ENCODE peak calls at places on chromosome 5, in seven cellular contexts. One of them, this sample, is unnamed.

GRCh38 chr5:90406466-90406865 is 3.1 kb downstream of the CETN3 start:
- DNase-seq in IMR-90: peak; percentile 10
- DNase-seq in ovary: no peak
- DNase-seq in H9: no peak
- DNase-seq in RWPE1: no peak
- DNase-seq in GM23338: no peak
- DNase-seq in CD8-positive, alpha-beta T cell: no peak
- DNase-seq in this sample: no peak

GRCh38 chr5:132096904-132097303 is 23.3 kb downstream of the CSF2 start:
- DNase-seq in IMR-90: no peak
- DNase-seq in H9: no peak
- DNase-seq in GM23338: no peak
- DNase-seq in CD8-positive, alpha-beta T cell: no peak
- DNase-seq in ovary: no peak
- DNase-seq in RWPE1: no peak
- DNase-seq in this sample: no peak

GRCh38 chr5:134975078-134975715 is 7.5 kb downstream of the CATSPER3 start:
- DNase-seq in CD8-positive, alpha-beta T cell: no peak
- DNase-seq in H9: no peak
- DNase-seq in IMR-90: peak; percentile 47
- DNase-seq in RWPE1: no peak
- DNase-seq in GM23338: no peak
- DNase-seq in ovary: no peak
- DNase-seq in this sample: no peak

GRCh38 chr5:139655727-139656271 is 7.7 kb downstream of the CXXC5 start:
- DNase-seq in H9: no peak
- DNase-seq in RWPE1: no peak
- DNase-seq in CD8-positive, alpha-beta T cell: no peak
- DNase-seq in GM23338: peak; percentile 67
- DNase-seq in IMR-90: peak; percentile 69
- DNase-seq in ovary: no peak
- DNase-seq in this sample: peak; percentile 54

GRCh38 chr5:159504857-159505304 is 174.6 kb upstream of the IL12B start:
- DNase-seq in ovary: peak; percentile 61
- DNase-seq in H9: no peak
- DNase-seq in CD8-positive, alpha-beta T cell: no peak
- DNase-seq in RWPE1: peak; percentile 72
- DNase-seq in IMR-90: peak; percentile 78
- DNase-seq in GM23338: no peak
- DNase-seq in this sample: peak; percentile 18

GRCh38 chr5:97797994-97798451 is 615.0 kb upstream of the RIOK2 start:
- DNase-seq in RWPE1: no peak
- DNase-seq in CD8-positive, alpha-beta T cell: no peak
- DNase-seq in H9: no peak
- DNase-seq in ovary: no peak
- DNase-seq in IMR-90: no peak
- DNase-seq in GM23338: no peak
- DNase-seq in this sample: no peak

GRCh38 chr5:180692426-180692825 is 43.0 kb upstream of the FLT4 start:
- DNase-seq in GM23338: no peak
- DNase-seq in RWPE1: no peak
- DNase-seq in CD8-positive, alpha-beta T cell: no peak
- DNase-seq in ovary: no peak
- DNase-seq in H9: no peak
- DNase-seq in IMR-90: no peak
- DNase-seq in this sample: no peak

GRCh38 chr5:21831145-21831787 is 1021.9 kb downstream of the CDH12 start:
- DNase-seq in GM23338: no peak
- DNase-seq in ovary: no peak
- DNase-seq in IMR-90: no peak
- DNase-seq in H9: no peak
- DNase-seq in RWPE1: no peak
- DNase-seq in CD8-positive, alpha-beta T cell: no peak
- DNase-seq in this sample: no peak

GRCh38 chr5:125005287-125005686 is 258.8 kb upstream of the ZNF608 start:
- DNase-seq in CD8-positive, alpha-beta T cell: no peak
- DNase-seq in IMR-90: no peak
- DNase-seq in GM23338: no peak
- DNase-seq in H9: no peak
- DNase-seq in ovary: no peak
- DNase-seq in RWPE1: no peak
- DNase-seq in this sample: no peak

GRCh38 chr5:95697781-95698681 is 15.2 kb upstream of the SPATA9 start:
- DNase-seq in H9: no peak
- DNase-seq in GM23338: no peak
- DNase-seq in CD8-positive, alpha-beta T cell: no peak
- DNase-seq in RWPE1: no peak
- DNase-seq in ovary: no peak
- DNase-seq in IMR-90: no peak
- DNase-seq in this sample: no peak

GRCh38 chr5:69331528-69332445 is 814 bp downstream of the CCDC125 start:
- DNase-seq in CD8-positive, alpha-beta T cell: no peak
- DNase-seq in H9: no peak
- DNase-seq in ovary: no peak
- DNase-seq in GM23338: peak; percentile 30
- DNase-seq in IMR-90: no peak
- DNase-seq in RWPE1: no peak
- DNase-seq in this sample: no peak

GRCh38 chr5:66848749-66849641 is 252.8 kb downstream of the MAST4 start:
- DNase-seq in CD8-positive, alpha-beta T cell: no peak
- DNase-seq in ovary: no peak
- DNase-seq in GM23338: no peak
- DNase-seq in RWPE1: no peak
- DNase-seq in H9: no peak
- DNase-seq in IMR-90: peak; percentile 79
- DNase-seq in this sample: no peak

GRCh38 chr5:118891252-118891651 is 97.1 kb downstream of the DTWD2 start:
- DNase-seq in H9: no peak
- DNase-seq in RWPE1: no peak
- DNase-seq in GM23338: no peak
- DNase-seq in ovary: no peak
- DNase-seq in CD8-positive, alpha-beta T cell: no peak
- DNase-seq in IMR-90: no peak
- DNase-seq in this sample: no peak

GRCh38 chr5:28770307-28770706 is 1731.9 kb upstream of the CDH9 start:
- DNase-seq in H9: no peak
- DNase-seq in RWPE1: no peak
- DNase-seq in IMR-90: no peak
- DNase-seq in GM23338: no peak
- DNase-seq in ovary: no peak
- DNase-seq in CD8-positive, alpha-beta T cell: no peak
- DNase-seq in this sample: no peak

GRCh38 chr5:28766565-28767158 is 1728.3 kb upstream of the CDH9 start:
- DNase-seq in RWPE1: peak; percentile 25
- DNase-seq in ovary: no peak
- DNase-seq in GM23338: peak; percentile 56
- DNase-seq in H9: no peak
- DNase-seq in IMR-90: peak; percentile 21
- DNase-seq in CD8-positive, alpha-beta T cell: no peak
- DNase-seq in this sample: peak; percentile 25
- TF ChIP-seq CTCF in RWPE1: peak; percentile 55
- TF ChIP-seq CTCF in ovary: no peak
- TF ChIP-seq CTCF in GM23338: peak; percentile 65
- TF ChIP-seq CTCF in H9: peak; percentile 78
- TF ChIP-seq CTCF in IMR-90: peak; percentile 38
- TF ChIP-seq CTCF in CD8-positive, alpha-beta T cell: no peak
- TF ChIP-seq CTCF in this sample: peak; percentile 52

DNA sequence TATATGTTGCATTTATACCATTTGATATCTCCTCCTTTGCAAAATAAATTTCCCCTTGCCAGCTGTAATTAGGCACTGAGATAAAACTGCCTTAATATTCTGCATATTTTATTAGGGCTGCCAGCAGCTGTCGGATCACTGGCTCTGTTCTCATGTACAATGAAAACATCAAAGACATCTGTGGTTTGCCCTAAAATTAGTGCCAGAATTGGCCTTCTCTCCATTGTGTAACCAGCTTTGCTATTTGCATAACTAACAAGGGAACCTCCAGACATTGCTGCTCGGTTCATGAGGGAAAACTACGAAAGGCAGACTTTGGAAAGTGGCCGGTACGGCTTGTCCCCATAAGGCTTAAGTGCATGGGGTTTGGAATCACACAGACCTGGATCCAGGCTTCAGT is 45.5 kb upstream of the KIF2A start:
- DNase-seq in IMR-90: no peak
- DNase-seq in H9: no peak
- DNase-seq in ovary: no peak
- DNase-seq in RWPE1: no peak
- DNase-seq in CD8-positive, alpha-beta T cell: no peak
- DNase-seq in GM23338: no peak
- DNase-seq in this sample: no peak
- TF ChIP-seq CTCF in IMR-90: no peak
- TF ChIP-seq CTCF in H9: no peak
- TF ChIP-seq CTCF in ovary: no peak
- TF ChIP-seq CTCF in RWPE1: no peak
- TF ChIP-seq CTCF in CD8-positive, alpha-beta T cell: no peak
- TF ChIP-seq CTCF in GM23338: no peak
- TF ChIP-seq CTCF in this sample: no peak

GRCh38 chr5:172772112-172772906 is 1.3 kb upstream of the DUSP1 start:
- DNase-seq in IMR-90: peak; percentile 95
- DNase-seq in GM23338: peak; percentile 87
- DNase-seq in H9: peak; percentile 89
- DNase-seq in CD8-positive, alpha-beta T cell: peak; percentile 84
- DNase-seq in ovary: peak; percentile 91
- DNase-seq in RWPE1: peak; percentile 85
- DNase-seq in this sample: peak; percentile 80

GRCh38 chr5:172769598-172770373 is 1.2 kb downstream of the DUSP1 start:
- DNase-seq in RWPE1: peak; percentile 44
- DNase-seq in IMR-90: peak; percentile 51
- DNase-seq in ovary: peak; percentile 73
- DNase-seq in CD8-positive, alpha-beta T cell: peak; percentile 34
- DNase-seq in GM23338: peak; percentile 31
- DNase-seq in H9: no peak
- DNase-seq in this sample: no peak

GRCh38 chr5:172770374-172770674 is 671 bp downstream of the DUSP1 start:
- DNase-seq in IMR-90: no peak
- DNase-seq in GM23338: no peak
- DNase-seq in CD8-positive, alpha-beta T cell: peak; percentile 34
- DNase-seq in ovary: no peak
- DNase-seq in RWPE1: no peak
- DNase-seq in H9: no peak
- DNase-seq in this sample: no peak

GRCh38 chr5:172771439-172772111 is 580 bp upstream of the DUSP1 start:
- DNase-seq in H9: no peak
- DNase-seq in ovary: no peak
- DNase-seq in CD8-positive, alpha-beta T cell: no peak
- DNase-seq in GM23338: no peak
- DNase-seq in IMR-90: no peak
- DNase-seq in RWPE1: peak; percentile 29
- DNase-seq in this sample: no peak

GRCh38 chr5:172770675-172771438 is at the start of gene DUSP1:
- DNase-seq in CD8-positive, alpha-beta T cell: peak; percentile 99
- DNase-seq in GM23338: peak; percentile 97
- DNase-seq in RWPE1: peak; percentile 100
- DNase-seq in H9: peak; percentile 96
- DNase-seq in ovary: peak; percentile 100
- DNase-seq in IMR-90: peak; percentile 98
- DNase-seq in this sample: peak; percentile 99
- TF ChIP-seq CTCF in CD8-positive, alpha-beta T cell: no peak
- TF ChIP-seq CTCF in GM23338: peak; percentile 18
- TF ChIP-seq CTCF in RWPE1: no peak
- TF ChIP-seq CTCF in H9: peak; percentile 59
- TF ChIP-seq CTCF in ovary: peak; percentile 63
- TF ChIP-seq CTCF in IMR-90: no peak
- TF ChIP-seq CTCF in this sample: peak; percentile 37

GRCh38 chr5:1641560-1642166 is 117.9 kb upstream of the LPCAT1 start:
- DNase-seq in RWPE1: peak; percentile 79
- DNase-seq in H9: peak; percentile 89
- DNase-seq in ovary: peak; percentile 81
- DNase-seq in CD8-positive, alpha-beta T cell: peak; percentile 65
- DNase-seq in GM23338: peak; percentile 96
- DNase-seq in IMR-90: peak; percentile 84
- DNase-seq in this sample: peak; percentile 68
- TF ChIP-seq CTCF in RWPE1: peak; percentile 99
- TF ChIP-seq CTCF in H9: peak; percentile 90
- TF ChIP-seq CTCF in ovary: peak; percentile 65
- TF ChIP-seq CTCF in CD8-positive, alpha-beta T cell: peak; percentile 100
- TF ChIP-seq CTCF in GM23338: peak; percentile 96
- TF ChIP-seq CTCF in IMR-90: peak; percentile 99
- TF ChIP-seq CTCF in this sample: peak; percentile 75

GRCh38 chr5:100520348-100520747 is 14.8 kb upstream of the FAM174A start:
- DNase-seq in GM23338: peak; percentile 67
- DNase-seq in RWPE1: no peak
- DNase-seq in H9: peak; percentile 70
- DNase-seq in IMR-90: no peak
- DNase-seq in CD8-positive, alpha-beta T cell: no peak
- DNase-seq in ovary: no peak
- DNase-seq in this sample: no peak
- TF ChIP-seq CTCF in GM23338: peak; percentile 73
- TF ChIP-seq CTCF in RWPE1: no peak
- TF ChIP-seq CTCF in H9: peak; percentile 73
- TF ChIP-seq CTCF in IMR-90: no peak
- TF ChIP-seq CTCF in CD8-positive, alpha-beta T cell: no peak
- TF ChIP-seq CTCF in ovary: no peak
- TF ChIP-seq CTCF in this sample: no peak

GRCh38 chr5:175692996-175693700 is 35.3 kb downstream of the HRH2 start:
- DNase-seq in GM23338: no peak
- DNase-seq in H9: no peak
- DNase-seq in IMR-90: no peak
- DNase-seq in RWPE1: no peak
- DNase-seq in CD8-positive, alpha-beta T cell: no peak
- DNase-seq in ovary: no peak
- DNase-seq in this sample: no peak
- TF ChIP-seq CTCF in GM23338: no peak
- TF ChIP-seq CTCF in H9: no peak
- TF ChIP-seq CTCF in IMR-90: no peak
- TF ChIP-seq CTCF in RWPE1: no peak
- TF ChIP-seq CTCF in CD8-positive, alpha-beta T cell: no peak
- TF ChIP-seq CTCF in ovary: no peak
- TF ChIP-seq CTCF in this sample: no peak

DNA sequence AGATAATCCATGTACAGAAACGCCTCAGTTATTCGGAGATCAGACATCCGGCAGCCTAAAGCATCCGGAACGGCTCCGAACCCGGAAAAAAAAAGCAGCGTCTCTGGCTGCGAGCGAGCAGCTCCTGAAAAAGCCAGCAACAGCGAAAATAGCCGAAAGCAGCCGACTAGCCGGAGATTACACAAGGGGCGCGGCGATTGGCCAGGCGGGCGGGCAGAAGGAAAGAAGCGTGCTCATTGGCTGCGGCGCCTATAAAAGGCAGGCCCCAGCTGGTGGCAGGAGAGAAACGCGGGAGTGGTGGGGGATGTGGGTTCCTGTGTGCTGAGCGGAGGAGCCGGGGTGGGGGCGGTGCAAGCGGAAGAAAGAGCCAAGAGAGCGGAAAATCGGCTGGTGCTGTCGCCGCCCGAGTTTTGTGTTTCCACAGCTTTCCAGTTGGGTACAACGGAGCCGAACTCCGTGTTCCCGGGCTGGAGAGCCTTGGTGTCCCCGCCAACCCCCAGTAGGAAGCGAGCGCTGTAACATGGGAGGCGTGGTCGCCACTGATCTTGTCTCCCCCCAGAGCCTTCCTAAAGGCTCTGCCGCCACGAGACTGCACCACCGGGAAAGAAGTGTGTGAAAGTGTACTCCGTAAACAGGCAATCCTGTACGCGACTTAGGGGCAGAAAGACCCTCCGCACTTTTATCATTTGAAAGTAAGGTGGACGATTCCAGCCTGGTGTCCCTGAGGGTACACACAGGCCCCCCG is at the start of gene ARL15:
- DNase-seq in H9: peak; percentile 97
- DNase-seq in IMR-90: peak; percentile 96
- DNase-seq in ovary: peak; percentile 98
- DNase-seq in CD8-positive, alpha-beta T cell: peak; percentile 98
- DNase-seq in RWPE1: peak; percentile 100
- DNase-seq in GM23338: peak; percentile 98
- DNase-seq in this sample: peak; percentile 96
- TF ChIP-seq CTCF in H9: no peak
- TF ChIP-seq CTCF in IMR-90: no peak
- TF ChIP-seq CTCF in ovary: peak; percentile 21
- TF ChIP-seq CTCF in CD8-positive, alpha-beta T cell: no peak
- TF ChIP-seq CTCF in RWPE1: no peak
- TF ChIP-seq CTCF in GM23338: no peak
- TF ChIP-seq CTCF in this sample: no peak

This sample was measured in nephron progenitor cell.